ENCODE peak calls at places on chromosomes 4 and X, in five cellular contexts. U, V, F, P and N are unnamed samples.

GRCh38 chrX:12758291-12758690 is 32.9 kb upstream of the PRPS2 start:
- DNase-seq in P (no peak), U (no peak), F (no peak), V (no peak), N (no peak)

GRCh38 chrX:48961585-48962091 is 4.2 kb upstream of the OTUD5 start:
- DNase-seq in V (peak), F (no peak), P (no peak), U (no peak), N (peak)

GRCh38 chr4:113738251-113738650 is 23.3 kb downstream of the CAMK2D start:
- DNase-seq in U (no peak), P (no peak), F (no peak), V (peak), N (peak)

GRCh38 chr4:74365761-74366160 is 816 bp downstream of the EREG start:
- DNase-seq in U (peak), F (peak), P (no peak), V (no peak), N (peak)

GRCh38 chr4:17613761-17614415 is 553 bp upstream of the MED28 start:
- DNase-seq in U (no peak), V (peak), P (peak), F (peak), N (peak)

GRCh38 chr4:7379719-7380118 is 55.0 kb downstream of the PSAPL1 start:
- DNase-seq in U (no peak), V (no peak), P (no peak), F (no peak), N (no peak)

GRCh38 chr4:126761947-126762650 is 870.7 kb upstream of the INTU start:
- DNase-seq in V (no peak), U (no peak), P (no peak), F (no peak), N (no peak)

GRCh38 chrX:139293991-139294390 is 236.5 kb upstream of the F9 start:
- DNase-seq in P (no peak), V (no peak), U (no peak), F (no peak), N (no peak)

GRCh38 chr4:86587016-86587713 is 7.0 kb upstream of the PTPN13 start:
- DNase-seq in U (no peak), P (no peak), V (no peak), F (no peak), N (no peak)

GRCh38 chr4:121514443-121514842 is 133.6 kb upstream of the QRFPR start:
- DNase-seq in U (peak), F (no peak), V (no peak), P (no peak), N (no peak)

GRCh38 chr4:113781439-113782040 is 20.0 kb upstream of the CAMK2D start:
- DNase-seq in U (no peak), V (peak), F (no peak), P (peak), N (peak)

GRCh38 chr4:45079616-45080015 is 353.3 kb upstream of the GNPDA2 start:
- DNase-seq in F (no peak), P (no peak), U (no peak), V (no peak), N (no peak)

GRCh38 chrX:107747596-107748161 is 27.9 kb downstream of the TSC22D3 start:
- DNase-seq in F (no peak), V (peak), P (peak), U (no peak), N (peak)

GRCh38 chr4:145920205-145920604 is 18.4 kb downstream of the ZNF827 start:
- DNase-seq in V (peak), F (no peak), U (no peak), P (no peak), N (peak)

GRCh38 chr4:5372198-5372597 is 320.9 kb downstream of the STK32B start:
- DNase-seq in U (no peak), P (no peak), F (no peak), V (no peak), N (no peak)

GRCh38 chr4:164997941-164998340 is 20.5 kb upstream of the TRIM61 start:
- DNase-seq in V (no peak), F (no peak), P (no peak), U (no peak), N (no peak)

GRCh38 chr4:85128246-85129204 is 162.0 kb upstream of the WDFY3 start:
- DNase-seq in F (no peak), U (peak), V (no peak), P (peak), N (no peak)

GRCh38 chr4:15262396-15262795 is 165.4 kb upstream of the C1QTNF7 start:
- DNase-seq in P (peak), F (no peak), U (no peak), V (no peak), N (no peak)

GRCh38 chr4:109816082-109816442 is 500 bp downstream of the GAR1 start:
- DNase-seq in V (no peak), U (no peak), F (no peak), P (peak), N (no peak)
- H4K91ac ChIP-seq in V (peak), U (no peak), F (no peak), P (peak), N (peak)

GRCh38 chr4:98522062-98522461 is 136.3 kb downstream of the TSPAN5 start:
- DNase-seq in V (no peak), U (no peak), P (no peak), F (no peak), N (peak)
- H3K4ac ChIP-seq in V (peak), U (no peak), P (no peak), F (no peak), N (no peak)

DNA sequence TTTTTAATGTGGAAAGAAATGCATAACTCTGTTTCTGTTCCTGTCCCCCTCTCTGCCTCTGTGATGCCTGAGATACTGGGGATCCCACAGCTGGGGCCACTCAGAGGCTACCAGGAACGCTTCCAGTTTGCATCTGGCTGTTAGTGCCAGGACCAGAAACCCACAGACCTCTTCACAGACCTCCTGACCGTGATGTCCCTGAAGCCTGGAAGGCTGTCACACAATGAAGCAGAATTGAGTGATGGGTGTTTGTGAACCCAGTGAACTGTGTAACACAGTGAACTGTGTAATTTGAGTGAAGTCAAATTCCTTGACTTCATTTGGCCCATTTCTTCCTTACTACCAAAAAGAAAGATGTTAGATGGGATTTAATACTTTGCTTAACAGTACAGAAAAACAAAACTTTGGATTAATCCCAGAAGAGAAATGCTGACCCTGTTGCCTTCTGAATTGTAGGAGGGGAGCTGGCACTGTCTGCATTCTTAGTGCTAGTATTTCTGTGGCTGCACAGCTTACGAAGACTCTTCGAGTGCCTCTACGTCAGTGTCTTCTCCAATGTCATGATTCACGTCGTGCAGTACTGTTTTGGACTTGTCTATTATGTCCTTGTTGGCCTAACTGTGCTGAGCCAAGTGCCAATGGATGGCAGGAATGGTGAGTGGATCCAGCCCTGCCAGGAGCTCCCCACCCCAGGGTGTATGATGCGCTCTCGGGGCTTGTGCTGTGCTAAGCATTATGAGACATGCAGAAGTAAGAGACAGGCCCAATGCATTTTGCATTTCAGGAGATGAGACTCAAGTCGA is 17.8 kb downstream of the SRD5A3 start:
- DNase-seq in P (no peak), V (no peak), U (no peak), F (no peak), N (no peak)
- H2AK5ac ChIP-seq in P (no peak), V (no peak), U (no peak), F (peak), N (no peak)

DNA sequence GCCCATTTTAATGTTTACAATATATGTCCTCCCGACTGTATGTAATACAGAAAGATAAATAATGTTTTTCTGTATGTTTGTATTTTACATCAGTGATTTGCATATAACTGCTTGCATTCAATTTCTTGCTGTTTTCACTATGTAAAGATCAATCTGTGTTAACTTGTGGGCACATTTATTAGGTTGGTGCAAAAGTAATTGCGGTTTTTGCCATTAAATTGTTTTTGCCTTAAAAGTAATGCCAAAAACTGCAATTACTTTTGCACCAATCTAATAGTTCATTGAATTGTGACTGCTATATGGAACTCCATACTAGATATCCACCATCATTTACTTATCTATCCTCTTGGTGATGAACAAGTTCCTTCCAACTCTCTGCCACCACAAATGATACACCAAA is 73.9 kb upstream of the SRD5A3 start:
- DNase-seq in U (no peak), F (no peak), P (no peak), V (no peak), N (no peak)
- H4K91ac ChIP-seq in U (no peak), F (no peak), P (no peak), V (no peak), N (no peak)